ENCODE peak calls at places on chromosomes 5 and 9, in ten cellular contexts. X, R, Y, Q, H, M, N, K, E and V are unnamed samples.

GRCh38 chr5:154344461-154344860 is 101.3 kb upstream of the SAP30L start:
- DNase-seq in X (no peak), H (no peak), N (no peak), Y (no peak), M (no peak), Q (no peak), K (no peak), E (no peak), R (no peak), V (no peak)

GRCh38 chr9:114397848-114398605 is 10.2 kb upstream of the AKNA start:
- DNase-seq in M (peak), H (peak), R (peak), Y (peak), E (peak), Q (peak), K (peak), X (peak), N (peak), V (peak)

GRCh38 chr9:110357510-110357909 is 19.8 kb upstream of the TXNDC8 start:
- DNase-seq in K (no peak), E (no peak), H (no peak), Q (no peak), M (peak), Y (no peak), X (no peak), N (no peak), R (no peak), V (no peak)

GRCh38 chr5:75885849-75886596 is 168.8 kb upstream of the POC5 start:
- DNase-seq in N (no peak), R (no peak), K (peak), E (no peak), Y (no peak), M (no peak), H (no peak), Q (no peak), X (no peak), V (no peak)

GRCh38 chr5:96986450-96986849 is 50.6 kb downstream of the LNPEP start:
- DNase-seq in N (no peak), R (no peak), Q (no peak), H (no peak), Y (no peak), X (no peak), K (no peak), M (no peak), E (no peak), V (no peak)

GRCh38 chr9:96553070-96553469 is 66.6 kb downstream of the CDC14B start:
- DNase-seq in X (peak), H (peak), E (no peak), Q (peak), Y (no peak), M (peak), R (no peak), N (peak), K (no peak), V (no peak)

GRCh38 chr9:114450833-114451706 is 54.2 kb downstream of the WHRN start:
- DNase-seq in M (no peak), E (no peak), X (no peak), R (no peak), Y (no peak), H (no peak), Q (no peak), N (no peak), K (no peak), V (no peak)

GRCh38 chr5:43386960-43387362 is 25.2 kb downstream of the CCL28 start:
- DNase-seq in R (no peak), X (no peak), N (peak), E (no peak), M (peak), Q (peak), Y (no peak), H (peak), K (peak), V (no peak)

DNA sequence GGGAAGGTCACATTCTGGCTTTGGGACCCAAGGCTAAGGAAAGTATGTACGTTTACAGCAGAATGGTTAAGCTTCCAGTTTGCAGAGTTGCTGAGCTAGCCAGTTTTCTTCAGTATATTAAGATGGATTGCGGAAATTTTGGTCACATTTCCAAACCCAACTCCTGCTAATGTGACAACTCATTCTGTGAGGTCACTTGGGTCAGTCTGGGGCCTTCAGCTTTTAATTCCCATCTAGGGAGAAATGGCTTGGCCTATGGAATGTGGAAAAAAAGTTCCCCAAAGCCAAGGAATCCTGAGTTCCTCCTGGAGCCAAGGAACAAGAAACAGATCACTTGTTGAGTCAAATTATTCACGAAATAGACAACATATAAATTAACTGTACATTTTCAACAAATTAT is 8.6 kb downstream of the KCNV2 start:
- DNase-seq in K (no peak), H (peak), R (no peak), Y (no peak), N (no peak), M (no peak), X (no peak), Q (no peak), E (no peak), V (no peak)
- H3K27ac ChIP-seq in K (no peak), H (no peak), R (no peak), Y (no peak), N (no peak), M (no peak), X (no peak), Q (no peak), E (no peak), V (no peak)

DNA sequence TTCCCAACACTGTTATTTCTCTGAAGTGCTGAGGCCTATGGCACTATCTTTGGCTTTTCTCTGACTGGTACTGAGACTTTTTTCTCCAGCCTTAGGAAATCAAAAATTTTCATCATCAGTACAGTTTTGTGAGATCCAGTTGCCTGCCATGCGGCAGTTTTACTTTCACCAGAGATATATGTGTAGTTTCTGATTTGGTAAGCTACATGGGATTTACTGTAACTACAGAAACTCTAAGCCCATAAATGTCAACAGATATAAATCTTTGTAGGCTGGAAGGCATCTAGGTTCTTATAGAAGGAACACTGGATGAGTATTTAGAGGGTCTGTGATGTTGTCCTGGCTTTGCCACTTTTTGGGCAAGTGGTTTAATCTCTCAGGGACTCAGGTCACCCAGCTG is 69.0 kb downstream of the DOCK2 start:
- DNase-seq in M (no peak), K (no peak), Q (no peak), N (no peak), X (peak), H (no peak), R (no peak), E (no peak), Y (no peak), V (no peak)
- H3K9ac ChIP-seq in M (no peak), K (no peak), Q (no peak), N (no peak), X (no peak), H (no peak), R (no peak), E (no peak), Y (no peak), V (no peak)

GRCh38 chr5:179330186-179330900 is 14.9 kb downstream of the ADAMTS2 start:
- DNase-seq in Q (no peak), Y (no peak), X (no peak), H (no peak), K (no peak), R (no peak), E (no peak), M (no peak), N (no peak), V (no peak)

GRCh38 chr5:179326176-179326997 is 18.9 kb downstream of the ADAMTS2 start:
- DNase-seq in K (peak), E (no peak), N (peak), Q (peak), H (peak), X (peak), M (no peak), R (no peak), Y (peak), V (no peak)

GRCh38 chr5:179325296-179326031 is 19.8 kb downstream of the ADAMTS2 start:
- DNase-seq in M (no peak), R (no peak), K (no peak), E (no peak), H (no peak), N (no peak), Q (no peak), X (no peak), Y (no peak), V (no peak)

GRCh38 chr5:179327026-179327735 is 18.1 kb downstream of the ADAMTS2 start:
- DNase-seq in K (no peak), Y (no peak), R (no peak), N (no peak), Q (no peak), M (no peak), E (no peak), H (no peak), X (no peak), V (no peak)

GRCh38 chr5:179328291-179328690 is 17.0 kb downstream of the ADAMTS2 start:
- DNase-seq in H (no peak), Q (no peak), Y (no peak), R (no peak), N (no peak), M (no peak), X (no peak), E (no peak), K (no peak), V (no peak)
- H3K27ac ChIP-seq in H (no peak), Q (no peak), Y (no peak), R (no peak), N (no peak), M (no peak), X (no peak), E (no peak), K (no peak), V (no peak)

GRCh38 chr9:106970219-106970975 is 107.4 kb downstream of the ZNF462 start:
- DNase-seq in X (no peak), M (no peak), R (no peak), N (no peak), K (no peak), E (no peak), Q (peak), Y (no peak), H (peak), V (no peak)
- H3K9ac ChIP-seq in X (no peak), M (no peak), R (no peak), N (no peak), K (no peak), E (no peak), Q (no peak), Y (no peak), H (no peak), V (no peak)

DNA sequence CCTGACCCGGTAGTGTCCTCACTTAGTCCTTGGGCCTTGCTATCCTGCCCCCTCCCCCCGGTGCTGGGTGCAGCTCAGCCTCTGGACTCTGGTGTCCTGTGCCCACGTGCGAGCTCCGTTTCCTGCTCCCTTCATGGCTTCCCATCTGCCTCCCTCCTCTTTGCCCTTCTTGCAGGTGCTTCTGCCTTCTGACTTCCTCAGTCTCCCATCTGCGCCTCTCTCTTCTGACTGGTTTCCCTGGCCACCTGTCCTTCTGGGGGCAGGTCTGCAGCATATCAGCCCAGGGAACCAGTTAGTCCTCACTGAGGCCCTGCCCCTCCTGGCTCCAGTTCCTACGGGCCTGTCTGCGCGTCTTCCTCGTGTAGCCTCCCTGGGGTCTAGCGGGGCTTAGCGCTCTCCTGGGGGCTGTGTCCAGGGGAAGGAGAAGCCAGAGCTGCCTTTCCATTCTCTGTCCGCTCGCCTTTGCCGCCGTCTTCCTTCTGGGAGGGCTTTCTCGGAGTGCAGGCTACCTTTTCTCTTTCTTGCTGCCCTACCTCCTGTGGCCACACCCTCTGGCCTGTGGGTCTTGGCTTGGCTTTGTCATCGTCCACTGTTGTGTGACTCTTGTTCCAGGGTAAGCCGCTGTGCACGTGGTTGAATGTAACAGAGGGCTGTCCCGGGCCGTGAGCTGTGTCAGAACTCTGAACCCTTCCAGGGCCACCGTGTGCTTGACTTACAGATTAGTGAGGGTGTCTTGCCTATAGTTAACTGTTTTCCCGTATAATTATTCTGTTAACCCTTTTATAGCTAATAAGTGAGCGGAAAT is 51.8 kb downstream of the EHMT1 start:
- DNase-seq in Y (peak), M (no peak), E (no peak), X (no peak), Q (no peak), H (no peak), R (peak), N (peak), K (peak), V (no peak)
- H3K27ac ChIP-seq in Y (peak), M (no peak), E (peak), X (no peak), Q (no peak), H (no peak), R (peak), N (no peak), K (no peak), V (no peak)

DNA sequence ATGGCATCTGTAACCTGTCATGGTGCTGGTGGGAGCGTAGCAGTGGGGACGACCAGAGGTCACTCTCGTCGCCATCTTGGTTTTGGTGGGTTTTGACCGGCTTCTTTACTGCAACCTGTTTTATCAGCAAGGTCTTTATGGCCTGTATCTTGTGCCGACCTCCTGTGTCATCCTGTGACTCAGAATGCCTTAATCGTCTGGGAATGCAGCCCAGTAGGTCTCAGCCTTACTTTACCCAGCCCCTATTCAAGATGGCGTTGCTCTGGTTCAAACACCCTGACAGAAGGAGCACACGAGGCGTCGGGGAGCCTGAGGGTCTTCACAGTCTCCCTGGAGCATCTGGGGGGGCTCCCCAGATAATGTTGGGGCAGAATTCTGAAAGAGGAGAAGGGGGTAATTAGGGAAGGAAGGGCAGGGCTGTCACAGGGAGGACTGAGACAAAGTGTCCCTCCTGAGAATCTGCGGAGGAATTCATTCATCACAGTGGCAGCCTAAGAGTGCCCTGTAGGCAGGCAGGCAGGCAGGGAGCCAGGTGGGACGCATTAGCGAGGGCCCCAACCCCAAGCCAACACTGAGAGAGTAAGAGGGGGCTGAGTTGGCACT is 21.3 kb upstream of the NCS1 start:
- DNase-seq in R (no peak), E (no peak), H (peak), M (peak), Y (no peak), K (peak), N (peak), Q (peak), X (peak), V (no peak)
- H3K9ac ChIP-seq in R (no peak), E (no peak), H (no peak), M (no peak), Y (no peak), K (no peak), N (no peak), Q (no peak), X (no peak), V (no peak)

GRCh38 chr5:86880344-86880743 is 262.6 kb downstream of the COX7C start:
- DNase-seq in E (no peak), K (peak), H (no peak), R (no peak), Q (no peak), N (no peak), Y (no peak), M (no peak), X (no peak), V (no peak)
- H3K27ac ChIP-seq in E (no peak), K (no peak), H (no peak), R (no peak), Q (no peak), N (no peak), Y (no peak), M (no peak), X (no peak), V (no peak)

GRCh38 chr9:81190659-81191058 is 498.7 kb downstream of the TLE1 start:
- DNase-seq in N (no peak), H (no peak), K (no peak), R (no peak), M (no peak), Y (no peak), E (no peak), Q (no peak), X (peak), V (no peak)
- H3K9ac ChIP-seq in N (no peak), H (no peak), K (no peak), R (no peak), M (no peak), Y (no peak), E (no peak), Q (no peak), X (no peak), V (no peak)

DNA sequence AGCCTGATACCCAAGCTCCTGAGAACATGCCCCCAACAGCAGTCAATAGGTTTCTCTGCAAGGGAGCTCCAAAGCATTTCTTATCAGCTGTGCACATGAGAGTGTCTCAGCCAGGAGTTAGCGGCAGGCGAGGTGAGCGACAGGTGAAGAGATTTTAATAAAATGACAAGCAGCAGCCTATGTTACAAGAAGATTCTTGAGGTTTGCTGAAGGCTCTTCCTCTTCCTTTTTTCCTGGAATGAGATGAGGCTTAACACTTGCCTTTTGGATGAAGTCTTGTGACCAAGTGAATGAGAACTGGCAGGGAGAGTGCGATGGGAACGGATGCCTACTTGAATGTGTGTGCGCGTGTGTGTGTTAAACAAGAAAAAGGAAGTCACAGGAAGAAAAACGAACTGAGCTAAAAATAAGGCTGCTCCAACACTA is 76.1 kb downstream of the SHB start:
- DNase-seq in X (no peak), R (no peak), N (no peak), Y (no peak), M (no peak), K (no peak), H (no peak), Q (no peak), E (no peak), V (no peak)
- H3K27ac ChIP-seq in X (no peak), R (no peak), N (no peak), Y (no peak), M (no peak), K (no peak), H (no peak), Q (no peak), E (no peak), V (peak)

GRCh38 chr9:133687856-133688761 is 50.0 kb downstream of the SARDH start:
- DNase-seq in X (no peak), Y (no peak), E (no peak), Q (no peak), R (no peak), H (no peak), K (no peak), N (no peak), M (no peak), V (no peak)
- H3K9ac ChIP-seq in X (no peak), Y (no peak), E (no peak), Q (no peak), R (no peak), H (no peak), K (no peak), N (no peak), M (no peak), V (no peak)